ENCODE peak calls at places on chromosomes 1 and 21, in six cellular contexts. Z is tibial nerve; M is NCI-H345; Q is cardiac muscle cell; Y is NCI-H1092; W is stimulated activated naive B cell treated with anti-CD40 and anti-IgM and Interleukin-4, amounts not matched to agents 10 μg/mL and 1 μg/mL and 100 μg/mL, for 72 hours. P is an unnamed sample.

GRCh38 chr1:170967042-170967910 is 31.9 kb downstream of the MROH9 start:
- DNase-seq in Z (no peak), Y (peak; percentile 2), M (peak; percentile 22), W (no peak), Q (peak; percentile 63), P (no peak)

GRCh38 chr1:164635784-164636729 is 77.1 kb downstream of the PBX1 start:
- DNase-seq in Z (no peak), Q (no peak), W (no peak), Y (no peak), M (no peak), P (no peak)

GRCh38 chr1:7120863-7121621 is 335.8 kb downstream of the CAMTA1 start:
- DNase-seq in M (no peak), Q (no peak), Y (no peak), Z (no peak), W (no peak), P (no peak)

GRCh38 chr1:84174051-84174556 is 30.0 kb downstream of the PRKACB start:
- DNase-seq in Y (no peak), M (no peak), Z (no peak), Q (no peak), W (no peak), P (no peak)

GRCh38 chr1:46812065-46812750 is 13.4 kb downstream of the CYP4B1 start:
- DNase-seq in Q (no peak), Z (no peak), M (peak; percentile 11), W (no peak), Y (no peak), P (no peak)

GRCh38 chr1:191969287-191969686 is 189.0 kb upstream of the RGS18 start:
- DNase-seq in Y (no peak), Z (no peak), W (no peak), M (no peak), Q (no peak), P (no peak)

GRCh38 chr1:25232866-25233784 is 823 bp upstream of the SYF2 start:
- DNase-seq in Y (peak; percentile 21), Z (peak; percentile 60), W (peak; percentile 76), M (peak; percentile 62), Q (peak; percentile 76), P (no peak)

GRCh38 chr1:60281360-60281932 is 207.9 kb upstream of the C1orf87 start:
- DNase-seq in M (peak; percentile 68), Y (peak; percentile 58), W (no peak), Q (peak; percentile 81), Z (peak; percentile 47), P (peak; percentile 24)

GRCh38 chr1:53346814-53347176 is 18.9 kb upstream of the LRP8 start:
- DNase-seq in Y (no peak), Z (no peak), Q (no peak), M (no peak), W (no peak), P (no peak)

GRCh38 chr21:36260030-36260787 is 59.8 kb upstream of the MORC3 start:
- DNase-seq in M (peak; percentile 6), Q (peak; percentile 52), W (peak; percentile 21), Y (peak; percentile 10), Z (no peak), P (no peak)

GRCh38 chr1:53639251-53639721 is 99.7 kb downstream of the GLIS1 start:
- DNase-seq in Q (no peak), Y (no peak), M (no peak), W (no peak), Z (no peak), P (no peak)

GRCh38 chr1:33893147-33893830 is 29.4 kb downstream of the HMGB4 start:
- DNase-seq in Q (peak; percentile 41), W (no peak), Z (no peak), M (no peak), Y (no peak), P (no peak)

GRCh38 chr1:233490488-233490887 is 123.4 kb upstream of the KCNK1 start:
- DNase-seq in Q (no peak), M (peak; percentile 70), Y (peak; percentile 55), Z (no peak), W (no peak), P (peak; percentile 93)

GRCh38 chr1:229428256-229428655 is 5.6 kb downstream of the ACTA1 start:
- DNase-seq in W (no peak), Z (no peak), Y (no peak), M (no peak), Q (no peak), P (no peak)

GRCh38 chr1:178472531-178472930 is 24.2 kb downstream of the CLEC20A start:
- DNase-seq in M (no peak), Y (no peak), Q (no peak), W (no peak), Z (no peak), P (no peak)

GRCh38 chr1:24970926-24971530 is 41.0 kb upstream of the RUNX3 start:
- DNase-seq in Y (no peak), Z (no peak), M (no peak), W (no peak), Q (no peak), P (no peak)

GRCh38 chr1:25871704-25872494 is 3.6 kb downstream of the PAQR7 start:
- DNase-seq in Z (no peak), Y (no peak), W (no peak), Q (no peak), M (no peak), P (no peak)

GRCh38 chr1:181139631-181140051 is 51.1 kb downstream of the IER5 start:
- DNase-seq in Y (no peak), M (no peak), W (no peak), Q (no peak), Z (no peak), P (no peak)

GRCh38 chr1:93649231-93649630 is 32.4 kb downstream of the BCAR3 start:
- DNase-seq in Q (no peak), Y (no peak), Z (no peak), W (no peak), M (no peak), P (no peak)

GRCh38 chr1:24322636-24323177 is 3.5 kb downstream of the GRHL3 start:
- DNase-seq in W (no peak), M (no peak), Z (no peak), Y (no peak), Q (no peak), P (no peak)

GRCh38 chr21:41973861-41974751 is 20.3 kb upstream of the C2CD2 start:
- DNase-seq in W (peak; percentile 56), Q (no peak), M (no peak), Z (no peak), Y (no peak), P (no peak)